ENCODE peak calls at places on chromosome 3, in five cellular contexts. V is LHCN-M2, O is hippocampal formation, T is M059J, D is lower leg skin. E is an unnamed sample.
A peak's percentile ranks its signal among the peaks of the same experiment; 100 is the strongest.

GRCh38 chr3:187401861-187402260 is 33.7 kb downstream of the RTP4 start:
- DNase-seq in D (no peak), V (no peak), T (peak; percentile 6), O (no peak), E (no peak)

GRCh38 chr3:5330152-5330810 is 142.8 kb downstream of the EDEM1 start:
- DNase-seq in V (no peak), O (no peak), D (no peak), T (peak; percentile 20), E (no peak)

GRCh38 chr3:131494706-131495105 is 8.1 kb downstream of the MRPL3 start:
- DNase-seq in O (no peak), D (no peak), T (no peak), V (no peak), E (no peak)

GRCh38 chr3:136584728-136585127 is 167.4 kb downstream of the STAG1 start:
- DNase-seq in O (no peak), V (no peak), D (no peak), T (no peak), E (no peak)

GRCh38 chr3:148232409-148232808 is 465.3 kb upstream of the AGTR1 start:
- DNase-seq in V (peak; percentile 45), D (no peak), T (no peak), O (no peak), E (no peak)

GRCh38 chr3:72821170-72821781 is 27.0 kb downstream of the SHQ1 start:
- DNase-seq in O (no peak), T (peak; percentile 76), V (peak; percentile 80), D (peak; percentile 20), E (no peak)

GRCh38 chr3:108406661-108407206 is 103.7 kb downstream of the MYH15 start:
- DNase-seq in V (peak; percentile 74), D (peak; percentile 36), T (peak; percentile 75), O (peak; percentile 63), E (no peak)

GRCh38 chr3:22039156-22039555 is 288.1 kb upstream of the ZNF385D start:
- DNase-seq in T (no peak), O (no peak), D (no peak), V (no peak), E (no peak)

GRCh38 chr3:56787784-56788256 is 13.9 kb downstream of the ARHGEF3 start:
- DNase-seq in V (no peak), T (no peak), D (peak; percentile 46), O (no peak), E (no peak)

GRCh38 chr3:115085197-115085865 is 61.8 kb downstream of the ZBTB20 start:
- DNase-seq in V (peak; percentile 27), T (peak; percentile 12), D (no peak), O (peak; percentile 64), E (no peak)

GRCh38 chr3:193711165-193711485 is 118.1 kb downstream of the OPA1 start:
- DNase-seq in D (no peak), T (no peak), O (no peak), V (no peak), E (no peak)

GRCh38 chr3:85933326-85933725 is 974.5 kb downstream of the CADM2 start:
- DNase-seq in D (no peak), V (no peak), T (no peak), O (no peak), E (no peak)

GRCh38 chr3:173617490-173617889 is 219.9 kb downstream of the NLGN1 start:
- DNase-seq in T (no peak), O (no peak), D (no peak), V (no peak), E (no peak)